ENCODE peak calls at places on chromosomes 12 and 14, in seven cellular contexts. Z, K, O, J, X, M and G are unnamed samples.

GRCh38 chr12:118122264-118122663 is 13.7 kb upstream of the PEBP1 start:
- DNase-seq in Z (no peak), X (no peak), M (no peak), O (no peak), K (no peak), J (no peak), G (no peak)

GRCh38 chr12:3251691-3252090 is 174.5 kb downstream of the TSPAN9 start:
- DNase-seq in M (peak), Z (no peak), K (no peak), J (no peak), X (no peak), O (no peak), G (no peak)

GRCh38 chr14:71684323-71684722 is 247.9 kb upstream of the RGS6 start:
- DNase-seq in K (no peak), M (no peak), X (no peak), Z (no peak), O (no peak), J (no peak), G (no peak)

GRCh38 chr12:53093777-53094393 is 3.6 kb upstream of the IGFBP6 start:
- DNase-seq in X (no peak), M (no peak), J (no peak), K (peak), O (no peak), Z (no peak), G (no peak)

GRCh38 chr12:32891956-32892355 is 4.6 kb downstream of the PKP2 start:
- DNase-seq in X (no peak), O (no peak), Z (no peak), J (no peak), K (no peak), M (no peak), G (no peak)

GRCh38 chr12:87509233-87509820 is 519.9 kb downstream of the C12orf50 start:
- DNase-seq in O (no peak), Z (no peak), M (no peak), K (no peak), X (no peak), J (no peak), G (no peak)

GRCh38 chr12:57001448-57001906 is 4.9 kb downstream of the ZBTB39 start:
- DNase-seq in O (peak), J (no peak), X (peak), K (peak), M (peak), Z (no peak), G (peak)

GRCh38 chr14:55850803-55851202 is 267.4 kb upstream of the PELI2 start:
- DNase-seq in X (no peak), M (no peak), J (no peak), K (no peak), O (no peak), Z (no peak), G (no peak)

GRCh38 chr14:90698379-90698869 is 117.8 kb downstream of the TTC7B start:
- DNase-seq in Z (peak), J (peak), O (peak), K (peak), M (peak), X (no peak), G (no peak)

DNA sequence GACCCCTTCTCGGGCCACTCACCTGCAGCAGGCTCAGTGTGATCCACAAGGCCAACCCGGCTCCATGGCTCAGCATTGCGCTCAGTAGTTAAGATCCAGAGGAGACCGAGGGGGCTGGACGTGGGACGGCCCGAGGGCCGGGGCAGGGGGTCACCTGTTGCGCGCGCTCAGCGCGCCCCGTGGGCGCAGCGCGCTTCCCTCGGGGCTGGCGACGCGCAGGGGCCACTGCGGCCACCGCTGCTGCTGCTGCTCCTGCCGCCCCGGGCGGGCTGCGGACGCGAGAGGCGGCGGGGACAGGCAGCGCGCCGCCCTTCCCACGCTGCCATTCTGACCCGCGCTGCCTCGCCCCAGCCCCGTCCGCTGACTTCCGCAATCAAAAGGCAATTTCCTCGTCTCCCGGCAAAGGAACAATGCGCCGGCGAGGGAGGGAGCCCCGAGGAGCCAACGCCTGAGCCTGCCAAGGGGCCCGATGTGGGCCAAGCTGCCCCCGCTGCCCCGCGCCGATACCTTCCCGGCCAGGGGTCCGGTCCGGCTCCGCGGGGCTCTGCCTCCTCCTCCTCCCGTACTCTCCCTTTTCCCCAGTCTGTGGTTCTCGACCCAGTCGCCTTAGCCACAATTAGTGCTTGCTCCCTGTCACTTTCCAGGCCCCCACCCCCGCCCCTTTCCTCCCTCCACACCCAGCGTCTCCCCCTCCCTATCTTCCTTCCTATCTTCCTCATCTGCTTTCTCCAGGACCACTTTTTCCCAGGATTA is 27.3 kb downstream of the PTPRB start:
- DNase-seq in O (peak), X (no peak), J (no peak), Z (no peak), K (peak), M (peak), G (peak)
- TF ChIP-seq POLR2A in O (peak), X (no peak), J (no peak), Z (peak), K (no peak), M (no peak), G (no peak)

GRCh38 chr12:104064031-104064841 is at the start of gene HCFC2:
- DNase-seq in X (peak), J (peak), Z (peak), K (peak), M (peak), O (peak), G (peak)
- TF ChIP-seq POLR2A in X (peak), J (peak), Z (peak), K (no peak), M (peak), O (peak), G (peak)

DNA sequence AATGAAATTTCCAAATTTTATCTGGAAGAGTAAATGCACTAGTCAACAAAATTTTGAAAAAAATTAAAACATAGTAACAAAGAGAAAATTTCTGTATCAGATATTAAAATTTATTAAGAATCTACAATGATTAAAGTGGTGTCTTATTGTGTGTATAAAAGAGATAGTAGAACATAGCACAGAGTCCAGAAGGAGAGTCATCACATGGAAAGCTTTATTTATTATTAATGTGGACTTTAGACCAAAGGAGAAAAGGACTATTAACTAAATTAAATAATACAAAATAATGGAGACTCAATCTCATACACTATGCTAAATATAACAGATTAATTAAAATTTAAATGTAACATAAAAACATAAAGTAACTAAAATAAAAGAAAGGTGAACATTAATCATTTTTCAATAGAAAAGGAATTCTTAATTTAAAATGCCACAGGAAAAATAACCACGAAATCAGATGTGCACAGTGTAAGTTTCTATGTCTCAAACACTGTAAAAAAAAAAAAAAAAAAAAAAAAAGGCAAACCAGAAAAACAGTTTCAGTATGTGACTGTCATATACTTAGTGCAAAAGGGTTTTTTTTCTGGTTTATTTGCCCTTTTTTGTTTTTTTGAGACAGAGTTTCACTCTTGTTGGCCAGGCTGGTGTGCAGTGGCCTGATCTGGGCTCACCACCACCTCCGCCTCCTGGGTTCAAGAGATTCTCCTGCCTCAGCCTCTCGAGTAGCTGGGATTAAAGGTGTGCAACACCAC is 95.4 kb downstream of the MYF5 start:
- DNase-seq in Z (no peak), J (no peak), M (no peak), O (no peak), X (no peak), K (no peak), G (no peak)
- TF ChIP-seq POLR2A in Z (no peak), J (no peak), M (no peak), O (no peak), X (no peak), K (no peak), G (no peak)

DNA sequence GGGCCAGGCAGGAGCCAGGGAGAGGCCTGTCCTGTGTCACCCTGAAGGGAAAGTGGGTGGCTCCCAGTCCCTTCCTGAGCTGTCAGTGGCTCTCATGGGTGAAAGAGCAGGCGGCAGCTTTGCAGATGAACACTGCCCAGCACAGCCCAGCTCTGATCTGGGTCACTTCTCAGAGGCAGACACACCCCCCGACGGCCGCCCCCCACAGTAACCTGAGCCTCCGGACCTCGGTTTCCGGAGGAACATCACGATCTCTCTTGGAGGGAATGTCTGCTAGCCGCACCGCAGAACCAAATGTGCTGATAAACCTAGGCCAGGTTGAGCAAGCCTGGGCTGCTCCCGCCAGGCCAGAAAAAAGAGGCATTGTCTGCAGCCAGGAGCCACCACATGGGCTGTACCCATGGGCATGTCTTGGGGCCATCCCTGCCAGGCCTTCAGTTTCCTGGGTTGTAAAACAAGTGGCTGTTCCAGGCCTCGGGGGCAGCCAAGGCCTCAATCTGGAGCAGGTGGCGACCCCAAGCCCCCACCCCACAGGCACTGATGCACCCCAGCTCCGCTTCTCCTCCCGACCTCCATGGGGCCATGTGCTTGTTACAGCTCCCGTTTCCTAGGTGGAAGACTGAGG is 57.6 kb downstream of the NCOR2 start:
- DNase-seq in X (no peak), J (peak), Z (peak), K (peak), M (peak), O (peak), G (no peak)
- TF ChIP-seq POLR2A in X (no peak), J (no peak), Z (peak), K (no peak), M (no peak), O (no peak), G (no peak)